ENCODE peak calls at places on chromosome 15, in ten cellular contexts. J, Z, E, V, M, O, P, D, X and H are unnamed samples.

GRCh38 chr15:82875411-82876003 is 66.1 kb downstream of the WHAMM start:
- DNase-seq in J (no peak), Z (no peak), E (no peak), V (peak), M (no peak), O (no peak), P (peak), D (no peak), X (no peak), H (no peak)

GRCh38 chr15:69595009-69595825 is 142.6 kb downstream of the RPLP1 start:
- DNase-seq in J (peak), Z (no peak), E (peak), V (no peak), M (no peak), O (peak), P (no peak), D (no peak), X (peak), H (no peak)

GRCh38 chr15:70337292-70338186 is 239.8 kb upstream of the TLE3 start:
- DNase-seq in J (no peak), Z (no peak), E (peak), V (no peak), M (no peak), O (no peak), P (no peak), D (no peak), X (no peak), H (no peak)

GRCh38 chr15:82177291-82178010 is 85.1 kb downstream of the EFL1 start:
- DNase-seq in J (no peak), Z (no peak), E (no peak), V (no peak), M (no peak), O (no peak), P (peak), D (no peak), X (no peak), H (no peak)

GRCh38 chr15:34358367-34358766 is 8.6 kb downstream of the LPCAT4 start:
- DNase-seq in J (no peak), Z (no peak), E (no peak), V (peak), M (no peak), O (no peak), P (peak), D (no peak), X (no peak), H (no peak)

GRCh38 chr15:80588801-80589200 is 106.3 kb upstream of the ABHD17C start:
- DNase-seq in J (no peak), Z (no peak), E (no peak), V (peak), M (no peak), O (no peak), P (peak), D (no peak), X (peak), H (no peak)

GRCh38 chr15:31437686-31438085 is 111.1 kb downstream of the KLF13 start:
- DNase-seq in J (no peak), Z (no peak), E (no peak), V (no peak), M (no peak), O (no peak), P (no peak), D (no peak), X (no peak), H (peak)

GRCh38 chr15:56759450-56759845 is 26.1 kb upstream of the ZNF280D start:
- DNase-seq in J (no peak), Z (no peak), E (peak), V (peak), M (no peak), O (no peak), P (peak), D (no peak), X (no peak), H (no peak)

GRCh38 chr15:89809093-89809786 is 5.4 kb downstream of the ANPEP start:
- DNase-seq in J (no peak), Z (no peak), E (no peak), V (no peak), M (no peak), O (no peak), P (peak), D (no peak), X (no peak), H (no peak)

GRCh38 chr15:38612159-38612863 is 47.7 kb upstream of the RASGRP1 start:
- DNase-seq in J (no peak), Z (no peak), E (no peak), V (peak), M (no peak), O (no peak), P (no peak), D (no peak), X (no peak), H (no peak)

GRCh38 chr15:98914626-98915025 is 93.0 kb downstream of the PGPEP1L start:
- DNase-seq in J (no peak), Z (no peak), E (no peak), V (peak), M (no peak), O (no peak), P (peak), D (no peak), X (no peak), H (no peak)

GRCh38 chr15:58966698-58967097 is 20.8 kb upstream of the RNF111 start:
- DNase-seq in J (no peak), Z (no peak), E (no peak), V (no peak), M (no peak), O (no peak), P (peak), D (no peak), X (no peak), H (no peak)

GRCh38 chr15:33960160-33960559 is 8.1 kb upstream of the CHRM5 start:
- DNase-seq in J (no peak), Z (no peak), E (no peak), V (no peak), M (no peak), O (no peak), P (no peak), D (no peak), X (no peak), H (no peak)

GRCh38 chr15:56356616-56357015 is 8.6 kb upstream of the TEX9 start:
- DNase-seq in J (no peak), Z (no peak), E (no peak), V (no peak), M (no peak), O (no peak), P (peak), D (no peak), X (no peak), H (no peak)

GRCh38 chr15:58146734-58147133 is 8.6 kb downstream of the AQP9 start:
- DNase-seq in J (no peak), Z (no peak), E (peak), V (no peak), M (no peak), O (no peak), P (peak), D (no peak), X (no peak), H (no peak)

GRCh38 chr15:84023636-84024035 is 211.9 kb upstream of the GOLGA6L4 start:
- DNase-seq in J (no peak), Z (peak), E (no peak), V (peak), M (no peak), O (no peak), P (peak), D (no peak), X (peak), H (no peak)

GRCh38 chr15:87817553-87817952 is 439.0 kb downstream of the NTRK3 start:
- DNase-seq in J (no peak), Z (no peak), E (no peak), V (no peak), M (no peak), O (no peak), P (peak), D (no peak), X (no peak), H (no peak)

GRCh38 chr15:85381850-85382751 is 1.7 kb downstream of the AKAP13 start:
- DNase-seq in J (no peak), Z (no peak), E (no peak), V (no peak), M (no peak), O (no peak), P (peak), D (no peak), X (no peak), H (no peak)

GRCh38 chr15:62306851-62307504 is 141.9 kb upstream of the C2CD4B start:
- DNase-seq in J (peak), Z (no peak), E (peak), V (peak), M (no peak), O (peak), P (peak), D (no peak), X (peak), H (no peak)

GRCh38 chr15:100021653-100022052 is 288.4 kb upstream of the LYSMD4 start:
- DNase-seq in J (no peak), Z (no peak), E (no peak), V (no peak), M (no peak), O (no peak), P (no peak), D (no peak), X (no peak), H (no peak)

GRCh38 chr15:73330206-73331051 is 38.3 kb downstream of the HCN4 start:
- DNase-seq in J (no peak), Z (no peak), E (no peak), V (no peak), M (no peak), O (no peak), P (no peak), D (no peak), X (no peak), H (no peak)

GRCh38 chr15:52256930-52257733 is 38.5 kb downstream of the MYO5C start:
- DNase-seq in J (no peak), Z (peak), E (no peak), V (no peak), M (no peak), O (no peak), P (peak), D (no peak), X (no peak), H (no peak)

GRCh38 chr15:64289550-64289949 is 66.4 kb downstream of the CSNK1G1 start:
- DNase-seq in J (no peak), Z (no peak), E (no peak), V (no peak), M (no peak), O (no peak), P (no peak), D (no peak), X (no peak), H (no peak)

GRCh38 chr15:100438570-100438969 is 90.2 kb downstream of the CERS3 start:
- DNase-seq in J (peak), Z (no peak), E (peak), V (peak), M (no peak), O (peak), P (peak), D (no peak), X (no peak), H (no peak)

GRCh38 chr15:66006986-66007385 is 137.7 kb downstream of the RAB11A start:
- DNase-seq in J (no peak), Z (no peak), E (no peak), V (peak), M (no peak), O (no peak), P (peak), D (no peak), X (no peak), H (no peak)

GRCh38 chr15:68599560-68600071 is 20.8 kb downstream of the CORO2B start:
- DNase-seq in J (no peak), Z (no peak), E (no peak), V (no peak), M (no peak), O (no peak), P (peak), D (no peak), X (no peak), H (no peak)

GRCh38 chr15:51681303-51681963 is at the start of gene SCG3:
- DNase-seq in J (peak), Z (peak), E (peak), V (peak), M (peak), O (peak), P (peak), D (peak), X (peak), H (peak)

GRCh38 chr15:35740761-35741160 is 194.8 kb upstream of the DPH6 start:
- DNase-seq in J (no peak), Z (no peak), E (no peak), V (no peak), M (no peak), O (no peak), P (peak), D (no peak), X (no peak), H (no peak)

GRCh38 chr15:75114796-75115195 is 86.9 kb upstream of the C15orf39 start:
- DNase-seq in J (no peak), Z (no peak), E (no peak), V (no peak), M (no peak), O (no peak), P (no peak), D (no peak), X (no peak), H (no peak)

GRCh38 chr15:61527836-61528589 is 298.9 kb upstream of the RORA start:
- DNase-seq in J (peak), Z (no peak), E (no peak), V (no peak), M (no peak), O (no peak), P (no peak), D (no peak), X (no peak), H (no peak)

GRCh38 chr15:47486051-47486450 is 231.3 kb upstream of the SEMA6D start:
- DNase-seq in J (no peak), Z (no peak), E (no peak), V (no peak), M (no peak), O (no peak), P (no peak), D (no peak), X (no peak), H (no peak)

GRCh38 chr15:90982135-90982534 is 12.2 kb downstream of the PRC1 start:
- DNase-seq in J (no peak), Z (no peak), E (no peak), V (no peak), M (no peak), O (no peak), P (peak), D (no peak), X (no peak), H (no peak)

GRCh38 chr15:74958320-74958907 is 1.8 kb upstream of the RPP25 start:
- DNase-seq in J (no peak), Z (no peak), E (peak), V (no peak), M (peak), O (no peak), P (peak), D (no peak), X (no peak), H (no peak)

GRCh38 chr15:60831540-60831939 is 352.6 kb upstream of the ICE2 start:
- DNase-seq in J (no peak), Z (no peak), E (no peak), V (no peak), M (no peak), O (no peak), P (peak), D (no peak), X (no peak), H (no peak)

GRCh38 chr15:90201150-90201943 is at the start of gene SEMA4B:
- DNase-seq in J (peak), Z (peak), E (peak), V (peak), M (no peak), O (peak), P (peak), D (peak), X (no peak), H (peak)

GRCh38 chr15:74311734-74312444 is 55.6 kb downstream of the CYP11A1 start:
- DNase-seq in J (peak), Z (no peak), E (no peak), V (peak), M (no peak), O (no peak), P (peak), D (no peak), X (peak), H (no peak)